ENCODE peak calls at places on chromosomes 4 and X, in seven cellular contexts. R is HCT116, Y is HepG2, T is K562, O is GM12878, V is H1, U is SK-N-SH. L is an unnamed sample.

GRCh38 chr4:3321295-3321889 is 28.6 kb downstream of the RGS12 start:
- DNase-seq in R (no peak), T (no peak), O (no peak), Y (no peak), V (no peak), U (peak; percentile 61), L (no peak)

GRCh38 chrX:7170903-7171302 is 22.9 kb upstream of the PUDP start:
- DNase-seq in V (peak; percentile 53), O (no peak), U (peak; percentile 28), R (no peak), Y (peak; percentile 29), T (peak; percentile 53), L (no peak)

GRCh38 chr4:61950625-61951024 is 750.5 kb downstream of the ADGRL3 start:
- DNase-seq in T (no peak), R (no peak), O (no peak), Y (no peak), V (no peak), U (no peak), L (no peak)

GRCh38 chr4:663438-664428 is 10.3 kb downstream of the ATP5ME start:
- DNase-seq in O (no peak), V (no peak), Y (no peak), T (no peak), R (no peak), U (peak; percentile 95), L (peak; percentile 39)

GRCh38 chrX:21883258-21883657 is 27.5 kb downstream of the YY2 start:
- DNase-seq in R (no peak), U (no peak), V (no peak), Y (peak; percentile 0), O (no peak), T (no peak), L (no peak)

GRCh38 chrX:71846429-71846828 is 64.2 kb upstream of the NHSL2 start:
- DNase-seq in R (no peak), T (no peak), O (no peak), U (no peak), V (no peak), Y (peak; percentile 0), L (no peak)

GRCh38 chr4:83964996-83965541 is 429.2 kb downstream of the GPAT3 start:
- DNase-seq in T (no peak), R (no peak), V (no peak), Y (no peak), U (no peak), O (no peak), L (no peak)

GRCh38 chrX:16633754-16634153 is 16.2 kb upstream of the S100G start:
- DNase-seq in U (peak; percentile 31), V (no peak), Y (no peak), T (no peak), R (no peak), O (no peak), L (no peak)

GRCh38 chr4:46946914-46947313 is 37.9 kb upstream of the COX7B2 start:
- DNase-seq in Y (no peak), R (no peak), O (no peak), U (no peak), V (no peak), T (no peak), L (no peak)

GRCh38 chrX:15512401-15512965 is 11.9 kb downstream of the BMX start:
- DNase-seq in R (no peak), V (no peak), O (no peak), Y (no peak), U (no peak), T (no peak), L (no peak)

GRCh38 chr4:158996669-158997074 is 106.2 kb upstream of the RAPGEF2 start:
- DNase-seq in U (no peak), O (no peak), R (peak; percentile 93), Y (no peak), V (no peak), T (no peak), L (no peak)

GRCh38 chr4:96315815-96316214 is 475.9 kb downstream of the PDHA2 start:
- DNase-seq in Y (no peak), R (no peak), T (no peak), U (no peak), O (no peak), V (no peak), L (no peak)

GRCh38 chr4:56844817-56845580 is 23.5 kb upstream of the SPINK2 start:
- DNase-seq in O (no peak), Y (no peak), V (peak; percentile 63), R (no peak), U (no peak), T (no peak), L (peak; percentile 81)

GRCh38 chr4:79248610-79249009 is 77.3 kb downstream of the NAA11 start:
- DNase-seq in R (no peak), V (no peak), U (no peak), Y (no peak), O (no peak), T (no peak), L (no peak)

GRCh38 chrX:133053854-133054565 is 42.9 kb downstream of the USP26 start:
- DNase-seq in O (no peak), T (no peak), R (no peak), Y (no peak), U (no peak), V (no peak), L (no peak)

GRCh38 chr4:102665527-102665926 is 95.2 kb downstream of the MANBA start:
- DNase-seq in T (no peak), V (no peak), Y (no peak), R (no peak), O (no peak), U (no peak), L (no peak)

GRCh38 chr4:176745902-176746301 is 46.8 kb downstream of the VEGFC start:
- DNase-seq in V (no peak), U (no peak), R (no peak), Y (no peak), T (no peak), O (no peak), L (no peak)

GRCh38 chrX:84320023-84320422 is 132.0 kb upstream of the RPS6KA6 start:
- DNase-seq in U (no peak), T (no peak), V (no peak), Y (no peak), R (no peak), O (no peak), L (no peak)

GRCh38 chrX:10071451-10072163 is 85.2 kb upstream of the CLCN4 start:
- DNase-seq in R (no peak), V (no peak), O (no peak), T (no peak), U (no peak), Y (no peak), L (no peak)

GRCh38 chr4:153933851-153934688 is 145.2 kb upstream of the SFRP2 start:
- DNase-seq in V (no peak), Y (no peak), R (no peak), U (no peak), T (no peak), O (no peak), L (no peak)

GRCh38 chr4:83112239-83112638 is 2.3 kb downstream of the PLAC8 start:
- DNase-seq in V (no peak), Y (peak; percentile 12), T (no peak), O (peak; percentile 86), U (no peak), R (no peak), L (no peak)

GRCh38 chrX:67544871-67545771 is 1.3 kb downstream of the AR start:
- DNase-seq in Y (no peak), U (peak; percentile 15), V (peak; percentile 51), T (no peak), R (no peak), O (no peak), L (no peak)

GRCh38 chr4:159308571-159309340 is 205.9 kb downstream of the RAPGEF2 start:
- DNase-seq in O (no peak), T (no peak), V (no peak), Y (no peak), U (no peak), R (no peak), L (no peak)

GRCh38 chr4:152258391-152258790 is 277.5 kb downstream of the FBXW7 start:
- DNase-seq in Y (no peak), V (no peak), T (no peak), R (no peak), U (no peak), O (no peak), L (no peak)

GRCh38 chr4:185472063-185472542 is 570 bp upstream of the CCDC110 start:
- DNase-seq in V (no peak), U (peak; percentile 19), Y (no peak), T (no peak), O (no peak), R (no peak), L (no peak)

GRCh38 chr4:41288254-41288653 is 31.5 kb downstream of the UCHL1 start:
- DNase-seq in V (no peak), U (no peak), R (no peak), O (no peak), T (no peak), Y (no peak), L (no peak)

GRCh38 chrX:46865281-46865680 is 28.4 kb downstream of the RP2 start:
- DNase-seq in U (no peak), R (no peak), O (no peak), T (no peak), V (no peak), Y (peak; percentile 0), L (no peak)

GRCh38 chrX:122945328-122945727 is 238.8 kb upstream of the GRIA3 start:
- DNase-seq in V (no peak), O (no peak), U (no peak), Y (no peak), T (no peak), R (no peak), L (no peak)

GRCh38 chrX:113492895-113493294 is 652.3 kb upstream of the AMOT start:
- DNase-seq in R (no peak), Y (no peak), O (no peak), U (no peak), T (no peak), V (no peak), L (no peak)

GRCh38 chr4:114488301-114488982 is 110.2 kb upstream of the UGT8 start:
- DNase-seq in T (no peak), O (no peak), U (no peak), Y (no peak), R (no peak), V (no peak), L (no peak)
- H3K9ac ChIP-seq in T (no peak overlapping the region), O (no peak overlapping the region), U (no peak overlapping the region), Y (no peak overlapping the region), R (no peak overlapping the region), V (no peak overlapping the region), L (no peak overlapping the region)

GRCh38 chr4:8310306-8310705 is 40.8 kb downstream of the HTRA3 start:
- DNase-seq in Y (no peak), O (no peak), V (no peak), T (no peak), U (no peak), R (no peak), L (no peak)
- H3K4me3 ChIP-seq in Y (no peak overlapping the region), O (no peak overlapping the region), V (no peak overlapping the region), T (no peak overlapping the region), U (no peak overlapping the region), R (no peak overlapping the region), L (no peak overlapping the region)

GRCh38 chrX:134603806-134604700 is 54.2 kb downstream of the PLAC1 start:
- DNase-seq in T (no peak), Y (no peak), R (peak; percentile 71), O (no peak), V (no peak), U (no peak), L (no peak)
- TF ChIP-seq YY1 in T (no peak), Y (no peak), R (no peak), O (no peak), V (no peak), U (peak; percentile 61), L (no peak)

DNA sequence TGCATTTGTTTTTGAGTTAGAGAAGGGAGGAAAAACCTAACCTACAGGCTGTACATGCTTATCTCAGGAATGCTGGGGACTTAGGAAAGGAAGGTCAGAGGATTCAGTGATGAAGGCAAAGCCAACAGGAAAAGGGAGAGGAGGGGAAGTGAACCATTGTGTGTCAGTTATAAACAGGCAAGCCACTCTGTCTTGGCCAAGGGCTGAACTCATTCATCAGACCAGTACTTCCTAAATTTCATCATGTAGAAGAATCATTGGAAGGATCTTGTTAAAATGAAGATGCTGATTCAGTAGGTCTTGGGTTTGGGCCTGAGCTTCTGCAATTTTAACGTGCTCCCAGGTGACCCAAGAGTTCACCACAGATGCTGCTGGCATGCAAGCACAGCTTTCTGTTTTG is 8.4 kb downstream of the SRPX start:
- DNase-seq in R (no peak), V (no peak), T (no peak), U (no peak), Y (no peak), O (no peak), L (no peak)
- H3K9ac ChIP-seq in R (no peak overlapping the region), V (no peak overlapping the region), T (no peak overlapping the region), U (no peak overlapping the region), Y (no peak overlapping the region), O (no peak overlapping the region), L (no peak overlapping the region)